ENCODE peak calls at places on chromosomes 6 and 20, in seven cellular contexts. S is NCI-H1694; L is SHP77 treated with DMSO at 0.1 percent for 48 hours; W is activated CD8-positive, alpha-beta memory T cell treated with anti-CD3 and anti-CD28 coated beads for 24 hours; C is psoas muscle; Q is NCI-H1092 treated with DMSO at 0.1 percent for 48 hours; J is M059J. F is an unnamed sample.

GRCh38 chr6:98787961-98788360 is 46.4 kb upstream of the POU3F2 start:
- DNase-seq in Q (peak; percentile 87), C (no peak), S (no peak), L (no peak), J (peak; percentile 46), W (no peak), F (no peak)

GRCh38 chr6:32837651-32838113 is 857 bp downstream of the TAP2 start:
- DNase-seq in Q (no peak), J (peak; percentile 75), S (no peak), C (no peak), L (no peak), W (no peak), F (no peak)

GRCh38 chr6:151027295-151027747 is 161.8 kb downstream of the MTHFD1L start:
- DNase-seq in S (no peak), L (no peak), J (peak; percentile 42), C (no peak), Q (no peak), W (no peak), F (no peak)

GRCh38 chr6:74410630-74411029 is 714.6 kb downstream of the CD109 start:
- DNase-seq in C (no peak), J (peak; percentile 67), Q (no peak), L (no peak), W (no peak), S (no peak), F (no peak)

GRCh38 chr6:99359800-99360199 is 10.3 kb upstream of the FAXC start:
- DNase-seq in J (no peak), L (no peak), C (no peak), Q (no peak), W (no peak), S (no peak), F (no peak)

GRCh38 chr6:105170066-105170465 is 9.7 kb downstream of the POPDC3 start:
- DNase-seq in C (no peak), L (no peak), Q (no peak), J (no peak), S (no peak), W (no peak), F (no peak)

GRCh38 chr20:17823382-17824144 is 123.8 kb downstream of the BANF2 start:
- DNase-seq in S (no peak), L (no peak), Q (no peak), J (no peak), C (no peak), W (no peak), F (no peak)

GRCh38 chr6:155089746-155090145 is 94.6 kb downstream of the TIAM2 start:
- DNase-seq in W (no peak), Q (no peak), J (no peak), L (no peak), S (no peak), C (no peak), F (no peak)

GRCh38 chr6:29709178-29709576 is 14.1 kb upstream of the HLA-F start:
- DNase-seq in S (no peak), C (no peak), Q (no peak), L (no peak), J (no peak), W (peak; percentile 61), F (no peak)

GRCh38 chr6:155273438-155273837 is 9.6 kb downstream of the CLDN20 start:
- DNase-seq in C (no peak), S (no peak), Q (no peak), J (peak; percentile 99), W (no peak), L (no peak), F (no peak)

GRCh38 chr6:135008072-135008940 is 46.3 kb downstream of the HBS1L start:
- DNase-seq in Q (no peak), S (no peak), L (no peak), J (no peak), W (no peak), C (no peak), F (no peak)

GRCh38 chr6:50128420-50129005 is 78.8 kb upstream of the DEFB112 start:
- DNase-seq in L (no peak), Q (peak; percentile 8), J (peak; percentile 17), S (peak; percentile 2), C (no peak), W (no peak), F (no peak)

GRCh38 chr6:140653985-140654384 is 1279.5 kb upstream of the CITED2 start:
- DNase-seq in J (peak; percentile 48), S (no peak), L (no peak), W (no peak), Q (no peak), C (no peak), F (no peak)

GRCh38 chr6:106255306-106255705 is 70.3 kb downstream of the ATG5 start:
- DNase-seq in J (no peak), Q (no peak), L (no peak), W (no peak), S (no peak), C (no peak), F (no peak)

GRCh38 chr20:44646023-44646640 is 5.4 kb downstream of the ADA start:
- DNase-seq in J (peak; percentile 33), S (no peak), Q (peak; percentile 16), C (no peak), L (peak; percentile 77), W (peak; percentile 67), F (no peak)

GRCh38 chr20:58065508-58066361 is 162.7 kb downstream of the ANKRD60 start:
- DNase-seq in J (peak; percentile 78), W (no peak), C (no peak), L (no peak), S (no peak), Q (no peak), F (no peak)

GRCh38 chr6:25311251-25311910 is 32.2 kb downstream of the CARMIL1 start:
- DNase-seq in W (no peak), Q (no peak), S (no peak), C (no peak), L (no peak), J (peak; percentile 88), F (no peak)

GRCh38 chr6:116328528-116328903 is 42.2 kb upstream of the DSE start:
- DNase-seq in S (no peak), Q (no peak), J (no peak), W (no peak), C (no peak), L (no peak), F (no peak)

GRCh38 chr6:56953597-56954388 is 1.1 kb upstream of the BEND6 start:
- DNase-seq in S (no peak), C (no peak), J (peak; percentile 43), L (no peak), W (peak; percentile 67), Q (no peak), F (no peak)

GRCh38 chr6:157893238-157893637 is 70.2 kb downstream of the SNX9 start:
- DNase-seq in S (no peak), C (no peak), L (no peak), J (no peak), W (no peak), Q (no peak), F (no peak)

GRCh38 chr6:14276667-14277404 is 159.3 kb downstream of the CD83 start:
- DNase-seq in S (no peak), L (no peak), W (no peak), J (peak; percentile 48), C (no peak), Q (no peak), F (no peak)

GRCh38 chr6:46380152-46380807 is 111.0 kb downstream of the RCAN2 start:
- DNase-seq in S (no peak), W (no peak), J (no peak), L (no peak), C (no peak), Q (peak; percentile 31), F (no peak)

GRCh38 chr6:167472876-167473275 is 148.0 kb downstream of the TTLL2 start:
- DNase-seq in C (no peak), Q (no peak), L (no peak), W (no peak), J (no peak), S (no peak), F (no peak)

GRCh38 chr6:138105446-138105845 is 1.8 kb downstream of the PERP start:
- DNase-seq in S (no peak), J (no peak), W (no peak), Q (no peak), C (no peak), L (no peak), F (no peak)

GRCh38 chr20:43752561-43753301 is 25.9 kb upstream of the GTSF1L start:
- DNase-seq in C (no peak), L (no peak), Q (no peak), S (no peak), J (peak; percentile 100), W (peak; percentile 71), F (no peak)

GRCh38 chr6:40722553-40723258 is 135.5 kb upstream of the LRFN2 start:
- DNase-seq in J (no peak), W (no peak), Q (no peak), L (no peak), C (no peak), S (no peak), F (no peak)

GRCh38 chr6:73700060-73700459 is 4.1 kb downstream of the CD109 start:
- DNase-seq in Q (no peak), J (no peak), S (no peak), C (no peak), L (no peak), W (no peak), F (no peak)

GRCh38 chr6:35722121-35722761 is 14.6 kb upstream of the ARMC12 start:
- DNase-seq in J (no peak), L (no peak), Q (no peak), W (no peak), S (no peak), C (peak; percentile 94), F (peak; percentile 64)

GRCh38 chr20:43444107-43444506 is 13.6 kb upstream of the SRSF6 start:
- DNase-seq in W (no peak), L (no peak), J (no peak), C (no peak), S (no peak), Q (no peak), F (no peak)

GRCh38 chr6:70028246-70028645 is 161.9 kb downstream of the COL19A1 start:
- DNase-seq in Q (no peak), J (no peak), C (no peak), W (no peak), S (no peak), L (no peak), F (no peak)

GRCh38 chr6:84764332-84765049 is at the start of gene TBX18:
- DNase-seq in C (peak; percentile 93), Q (peak; percentile 95), S (no peak), W (peak; percentile 61), L (peak; percentile 94), J (no peak), F (peak; percentile 98)

GRCh38 chr20:6269163-6269873 is 146.5 kb upstream of the FERMT1 start:
- DNase-seq in S (no peak), Q (no peak), W (no peak), L (no peak), C (no peak), J (peak; percentile 16), F (no peak)

GRCh38 chr6:144878577-144878976 is 593.4 kb downstream of the UTRN start:
- DNase-seq in L (no peak), Q (peak; percentile 40), J (no peak), C (no peak), S (no peak), W (no peak), F (no peak)

GRCh38 chr6:5854900-5855299 is 151.8 kb downstream of the NRN1 start:
- DNase-seq in C (no peak), S (no peak), W (no peak), J (no peak), Q (no peak), L (no peak), F (no peak)

GRCh38 chr6:13407709-13408695 is 79.4 kb downstream of the GFOD1 start:
- DNase-seq in C (no peak), W (no peak), J (peak; percentile 69), L (no peak), S (no peak), Q (no peak), F (peak; percentile 60)

GRCh38 chr6:31782126-31782941 is 5.2 kb upstream of the VWA7 start:
- DNase-seq in Q (no peak), S (no peak), J (no peak), C (no peak), W (no peak), L (no peak), F (no peak)

GRCh38 chr20:15703171-15703911 is 869.9 kb downstream of the KIF16B start:
- DNase-seq in S (no peak), Q (no peak), C (no peak), L (no peak), J (peak; percentile 88), W (no peak), F (no peak)

GRCh38 chr20:35264755-35265154 is 13.2 kb downstream of the MMP24OS start:
- DNase-seq in Q (no peak), W (no peak), S (no peak), C (no peak), L (no peak), J (peak; percentile 48), F (no peak)

F was measured in tibial nerve.